ENCODE peak calls at places on chromosomes 13 and 19, in seven cellular contexts. One of them, this sample, is unnamed.

GRCh38 chr19:51501594-51502263 is at the start of gene SIGLEC12:
- DNase-seq in CD4-positive, alpha-beta T cell: no peak
- DNase-seq in Peyer's patch: peak
- DNase-seq in foreskin fibroblast: no peak
- DNase-seq in aorta: peak
- DNase-seq in IMR-90: no peak
- DNase-seq in choroid plexus epithelial cell: no peak
- DNase-seq in this sample: no peak

GRCh38 chr13:104015646-104016396 is 949.6 kb upstream of the SLC10A2 start:
- DNase-seq in CD4-positive, alpha-beta T cell: no peak
- DNase-seq in Peyer's patch: no peak
- DNase-seq in foreskin fibroblast: no peak
- DNase-seq in aorta: no peak
- DNase-seq in IMR-90: peak
- DNase-seq in choroid plexus epithelial cell: peak
- DNase-seq in this sample: peak

GRCh38 chr13:103663996-103664395 is 597.8 kb upstream of the SLC10A2 start:
- DNase-seq in CD4-positive, alpha-beta T cell: no peak
- DNase-seq in Peyer's patch: no peak
- DNase-seq in foreskin fibroblast: no peak
- DNase-seq in aorta: no peak
- DNase-seq in IMR-90: no peak
- DNase-seq in choroid plexus epithelial cell: no peak
- DNase-seq in this sample: no peak

GRCh38 chr19:47239610-47240296 is 8.8 kb upstream of the BBC3 start:
- DNase-seq in CD4-positive, alpha-beta T cell: peak
- DNase-seq in Peyer's patch: peak
- DNase-seq in foreskin fibroblast: no peak
- DNase-seq in aorta: peak
- DNase-seq in IMR-90: peak
- DNase-seq in choroid plexus epithelial cell: peak
- DNase-seq in this sample: peak

GRCh38 chr19:52527954-52528326 is 472 bp downstream of the ZNF808 start:
- DNase-seq in CD4-positive, alpha-beta T cell: no peak
- DNase-seq in Peyer's patch: no peak
- DNase-seq in foreskin fibroblast: no peak
- DNase-seq in aorta: no peak
- DNase-seq in IMR-90: no peak
- DNase-seq in choroid plexus epithelial cell: no peak
- DNase-seq in this sample: peak

GRCh38 chr13:109762791-109763190 is 23.6 kb downstream of the IRS2 start:
- DNase-seq in CD4-positive, alpha-beta T cell: no peak
- DNase-seq in Peyer's patch: no peak
- DNase-seq in foreskin fibroblast: no peak
- DNase-seq in aorta: no peak
- DNase-seq in IMR-90: no peak
- DNase-seq in choroid plexus epithelial cell: no peak
- DNase-seq in this sample: no peak

GRCh38 chr19:3801412-3802096 is 15.4 kb upstream of the MATK start:
- DNase-seq in CD4-positive, alpha-beta T cell: peak
- DNase-seq in Peyer's patch: peak
- DNase-seq in foreskin fibroblast: no peak
- DNase-seq in aorta: no peak
- DNase-seq in IMR-90: no peak
- DNase-seq in choroid plexus epithelial cell: no peak
- DNase-seq in this sample: peak

GRCh38 chr13:44575741-44576395 is at the start of gene TSC22D1:
- DNase-seq in CD4-positive, alpha-beta T cell: peak
- DNase-seq in Peyer's patch: peak
- DNase-seq in foreskin fibroblast: peak
- DNase-seq in aorta: peak
- DNase-seq in IMR-90: peak
- DNase-seq in choroid plexus epithelial cell: peak
- DNase-seq in this sample: peak

GRCh38 chr13:70253411-70253810 is 145.2 kb upstream of the KLHL1 start:
- DNase-seq in CD4-positive, alpha-beta T cell: no peak
- DNase-seq in Peyer's patch: no peak
- DNase-seq in foreskin fibroblast: no peak
- DNase-seq in aorta: no peak
- DNase-seq in IMR-90: no peak
- DNase-seq in choroid plexus epithelial cell: peak
- DNase-seq in this sample: no peak

This sample was measured in adipocyte.